ENCODE peak calls at places on chromosomes 6 and 20, in eight cellular contexts. D is lower lobe of right lung; T is mesendoderm; R is GM23338; K is cardiac muscle cell; F is neural progenitor cell; Y is CD4-positive, alpha-beta T cell; U is coronary artery. I is an unnamed sample.

GRCh38 chr20:36482044-36482473 is 59.3 kb upstream of the MYL9 start:
- DNase-seq in D (peak), T (no peak), R (no peak), K (no peak), F (no peak), Y (no peak), U (no peak), I (no peak)

GRCh38 chr6:125140808-125141207 is 12.8 kb upstream of the TPD52L1 start:
- DNase-seq in D (no peak), T (no peak), R (no peak), K (no peak), F (no peak), Y (no peak), U (no peak), I (no peak)

GRCh38 chr6:26304213-26305096 is 60.5 kb upstream of the BTN3A2 start:
- DNase-seq in D (no peak), T (peak), R (peak), K (peak), F (peak), Y (no peak), U (no peak), I (no peak)

GRCh38 chr6:162591517-162591916 is 136.0 kb downstream of the PRKN start:
- DNase-seq in D (no peak), T (no peak), R (no peak), K (no peak), F (no peak), Y (no peak), U (no peak), I (no peak)

GRCh38 chr6:157033428-157034140 is 256.4 kb downstream of the ARID1B start:
- DNase-seq in D (no peak), T (no peak), R (no peak), K (peak), F (no peak), Y (no peak), U (no peak), I (no peak)

GRCh38 chr6:84674395-84674794 is 90.0 kb downstream of the TBX18 start:
- DNase-seq in D (no peak), T (no peak), R (no peak), K (no peak), F (no peak), Y (no peak), U (no peak), I (no peak)

GRCh38 chr6:1624848-1625341 is 15.2 kb downstream of the FOXC1 start:
- DNase-seq in D (no peak), T (peak), R (peak), K (peak), F (peak), Y (no peak), U (peak), I (no peak)

GRCh38 chr6:143962644-143962929 is 45.5 kb downstream of the PLAGL1 start:
- DNase-seq in D (no peak), T (peak), R (peak), K (peak), F (peak), Y (no peak), U (no peak), I (peak)

GRCh38 chr6:41373919-41374617 is 38.7 kb downstream of the NCR2 start:
- DNase-seq in D (no peak), T (peak), R (peak), K (peak), F (peak), Y (no peak), U (no peak), I (no peak)

GRCh38 chr6:43812850-43813584 is 43.0 kb downstream of the VEGFA start:
- DNase-seq in D (peak), T (no peak), R (no peak), K (peak), F (peak), Y (no peak), U (no peak), I (no peak)

GRCh38 chr6:1815827-1816452 is 206.2 kb downstream of the FOXC1 start:
- DNase-seq in D (no peak), T (peak), R (peak), K (no peak), F (no peak), Y (no peak), U (no peak), I (no peak)

GRCh38 chr6:137903933-137904821 is 37.1 kb downstream of the TNFAIP3 start:
- DNase-seq in D (peak), T (no peak), R (no peak), K (peak), F (no peak), Y (no peak), U (no peak), I (no peak)

GRCh38 chr20:63979221-63979548 is 257 bp downstream of the SAMD10 start:
- DNase-seq in D (no peak), T (no peak), R (no peak), K (no peak), F (peak), Y (no peak), U (no peak), I (no peak)

GRCh38 chr6:101445527-101445926 is 52.0 kb downstream of the GRIK2 start:
- DNase-seq in D (no peak), T (no peak), R (no peak), K (no peak), F (no peak), Y (no peak), U (no peak), I (no peak)

GRCh38 chr6:142867988-142868818 is 76.8 kb downstream of the HIVEP2 start:
- DNase-seq in D (no peak), T (no peak), R (no peak), K (peak), F (no peak), Y (no peak), U (no peak), I (no peak)

GRCh38 chr6:122612838-122613237 is 2.6 kb downstream of the PKIB start:
- DNase-seq in D (no peak), T (no peak), R (no peak), K (no peak), F (no peak), Y (no peak), U (no peak), I (no peak)

GRCh38 chr6:47318236-47318974 is 8.7 kb upstream of the TNFRSF21 start:
- DNase-seq in D (no peak), T (no peak), R (no peak), K (no peak), F (no peak), Y (no peak), U (no peak), I (no peak)

GRCh38 chr6:39902786-39903465 is 31.3 kb downstream of the MOCS1 start:
- DNase-seq in D (no peak), T (no peak), R (no peak), K (no peak), F (no peak), Y (no peak), U (no peak), I (no peak)

GRCh38 chr6:45563902-45564301 is 186.2 kb upstream of the SUPT3H start:
- DNase-seq in D (no peak), T (no peak), R (no peak), K (no peak), F (no peak), Y (no peak), U (no peak), I (no peak)

GRCh38 chr20:51500311-51500710 is 42.2 kb downstream of the NFATC2 start:
- DNase-seq in D (no peak), T (no peak), R (no peak), K (no peak), F (no peak), Y (peak), U (peak), I (no peak)

GRCh38 chr20:38001981-38002380 is 31.3 kb downstream of the TTI1 start:
- DNase-seq in D (no peak), T (no peak), R (no peak), K (peak), F (no peak), Y (no peak), U (no peak), I (no peak)

GRCh38 chr20:14986026-14986655 is 648.7 kb upstream of the FLRT3 start:
- DNase-seq in D (peak), T (no peak), R (no peak), K (peak), F (no peak), Y (no peak), U (no peak), I (no peak)

GRCh38 chr6:163543311-163543710 is 128.8 kb downstream of the QKI start:
- DNase-seq in D (no peak), T (peak), R (peak), K (no peak), F (peak), Y (no peak), U (no peak), I (no peak)

GRCh38 chr6:100775667-100776066 is 105.5 kb downstream of the ASCC3 start:
- DNase-seq in D (no peak), T (no peak), R (no peak), K (peak), F (no peak), Y (no peak), U (no peak), I (peak)

GRCh38 chr20:58544891-58545290 is 29.7 kb upstream of the APCDD1L start:
- DNase-seq in D (no peak), T (no peak), R (no peak), K (no peak), F (no peak), Y (no peak), U (no peak), I (no peak)

GRCh38 chr20:16588241-16588640 is 15.0 kb upstream of the KIF16B start:
- DNase-seq in D (no peak), T (no peak), R (no peak), K (no peak), F (no peak), Y (no peak), U (no peak), I (no peak)

GRCh38 chr20:1225729-1226313 is at the start of gene RAD21L1:
- DNase-seq in D (peak), T (peak), R (peak), K (peak), F (peak), Y (peak), U (no peak), I (no peak)

GRCh38 chr6:1327630-1328029 is 15.7 kb downstream of the FOXQ1 start:
- DNase-seq in D (no peak), T (no peak), R (no peak), K (no peak), F (no peak), Y (no peak), U (no peak), I (no peak)

GRCh38 chr20:5650191-5650691 is 100.0 kb upstream of the SHLD1 start:
- DNase-seq in D (no peak), T (no peak), R (no peak), K (no peak), F (no peak), Y (no peak), U (no peak), I (no peak)

GRCh38 chr6:56381852-56382251 is 134.5 kb upstream of the COL21A1 start:
- DNase-seq in D (no peak), T (no peak), R (no peak), K (no peak), F (no peak), Y (no peak), U (no peak), I (no peak)

GRCh38 chr20:17848249-17848648 is 120.3 kb downstream of the SNX5 start:
- DNase-seq in D (no peak), T (no peak), R (no peak), K (no peak), F (no peak), Y (no peak), U (no peak), I (no peak)

GRCh38 chr20:19757973-19758887 is at the start of gene RIN2:
- DNase-seq in D (peak), T (peak), R (peak), K (peak), F (peak), Y (no peak), U (peak), I (no peak)

GRCh38 chr20:25053207-25054132 is 4.5 kb downstream of the ACSS1 start:
- DNase-seq in D (no peak), T (no peak), R (no peak), K (peak), F (no peak), Y (no peak), U (peak), I (peak)

GRCh38 chr6:10409160-10409765 is 5.6 kb downstream of the TFAP2A start:
- DNase-seq in D (no peak), T (peak), R (no peak), K (no peak), F (no peak), Y (no peak), U (no peak), I (no peak)

GRCh38 chr6:21149460-21149859 is 444.1 kb upstream of the SOX4 start:
- DNase-seq in D (no peak), T (peak), R (no peak), K (peak), F (no peak), Y (no peak), U (no peak), I (no peak)

GRCh38 chr6:153959281-153959680 is 79.8 kb upstream of the OPRM1 start:
- DNase-seq in D (no peak), T (no peak), R (no peak), K (peak), F (no peak), Y (no peak), U (no peak), I (no peak)

GRCh38 chr20:11091496-11091895 is 417.7 kb upstream of the JAG1 start:
- DNase-seq in D (no peak), T (no peak), R (no peak), K (peak), F (no peak), Y (no peak), U (no peak), I (no peak)

GRCh38 chr6:55180258-55180657 is 5.9 kb downstream of the HCRTR2 start:
- DNase-seq in D (no peak), T (no peak), R (no peak), K (no peak), F (no peak), Y (no peak), U (no peak), I (no peak)

DNA sequence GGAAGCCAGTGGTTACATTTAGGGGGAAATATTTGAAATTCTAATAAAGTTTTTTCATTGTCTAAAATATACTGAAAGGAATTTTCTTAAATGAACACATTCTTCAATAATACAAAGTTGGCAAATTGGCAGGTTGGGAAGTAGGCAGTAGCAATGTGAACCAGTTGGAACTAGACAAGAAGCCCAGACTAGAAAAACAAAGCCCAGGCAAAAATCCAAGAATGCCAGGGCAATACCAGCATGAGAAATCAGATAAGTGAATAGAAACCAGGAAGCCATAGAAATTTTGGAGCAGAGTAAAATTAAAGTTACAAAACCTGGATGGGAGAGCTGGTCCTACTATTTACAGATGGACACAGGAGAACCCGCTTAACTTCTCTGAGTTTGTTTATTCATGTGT is 52.2 kb downstream of the TPBG start:
- DNase-seq in D (no peak), T (no peak), R (no peak), K (no peak), F (no peak), Y (no peak), U (no peak), I (no peak)
- H3K27ac ChIP-seq in D (no peak), T (no peak), R (no peak), K (no peak), F (no peak), Y (no peak), U (no peak), I (no peak)

DNA sequence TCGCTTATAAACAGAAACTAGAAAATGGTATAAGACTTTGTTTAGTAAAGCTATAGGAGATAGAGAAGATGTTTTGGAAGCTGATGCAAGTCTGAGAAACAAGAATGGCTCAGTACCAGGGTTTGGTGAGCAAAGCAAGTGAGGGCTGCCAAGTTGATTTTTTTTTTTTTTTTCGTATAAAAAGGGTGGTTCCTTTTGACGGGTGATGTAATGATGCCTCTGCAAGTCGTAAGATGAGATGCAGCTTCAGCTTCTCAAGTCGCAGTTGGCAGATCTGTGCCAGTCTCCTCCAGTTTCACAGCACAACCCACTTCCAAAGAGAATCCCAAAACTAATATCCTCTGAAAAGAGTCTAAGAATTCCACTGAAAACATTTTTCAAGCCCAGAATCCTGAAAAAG is 252.8 kb upstream of the CDH4 start:
- DNase-seq in D (no peak), T (no peak), R (no peak), K (no peak), F (no peak), Y (no peak), U (no peak), I (no peak)
- H3K27ac ChIP-seq in D (no peak), T (no peak), R (no peak), K (no peak), F (no peak), Y (no peak), U (no peak), I (no peak)

GRCh38 chr6:36594816-36595167 is 630 bp downstream of the SRSF3 start:
- DNase-seq in D (no peak), T (no peak), R (no peak), K (no peak), F (no peak), Y (no peak), U (peak), I (no peak)

GRCh38 chr6:36595168-36595818 is 1.1 kb downstream of the SRSF3 start:
- DNase-seq in D (no peak), T (peak), R (peak), K (peak), F (peak), Y (no peak), U (peak), I (no peak)

GRCh38 chr6:36598326-36598725 is 4.2 kb downstream of the SRSF3 start:
- DNase-seq in D (no peak), T (no peak), R (no peak), K (no peak), F (no peak), Y (no peak), U (peak), I (no peak)

GRCh38 chr6:36597775-36598174 is 3.6 kb downstream of the SRSF3 start:
- DNase-seq in D (no peak), T (no peak), R (no peak), K (no peak), F (no peak), Y (no peak), U (peak), I (no peak)

GRCh38 chr6:36596359-36596758 is 2.2 kb downstream of the SRSF3 start:
- DNase-seq in D (no peak), T (no peak), R (no peak), K (no peak), F (no peak), Y (no peak), U (peak), I (no peak)
- H3K27ac ChIP-seq in D (peak), T (no peak), R (peak), K (peak), F (peak), Y (peak), U (peak), I (no peak)

GRCh38 chr6:5028921-5029320 is 25.1 kb upstream of the RPP40 start:
- DNase-seq in D (no peak), T (no peak), R (no peak), K (no peak), F (peak), Y (no peak), U (no peak), I (no peak)
- H3K27ac ChIP-seq in D (no peak), T (no peak), R (no peak), K (no peak), F (no peak), Y (no peak), U (no peak), I (no peak)